ENCODE peak calls at places on chromosomes 6 and 20, in ten cellular contexts. One of them, this sample, is unnamed.

GRCh38 chr6:49151957-49152356 is 311.1 kb downstream of the MMUT start:
- DNase-seq in GM23248: no peak
- DNase-seq in left colon: no peak
- DNase-seq in A172: no peak
- DNase-seq in skeletal muscle cell: no peak
- DNase-seq in activated CD4-positive, alpha-beta T cell treated with anti-CD3 and anti-CD28 coated beads for 24 hours: no peak
- DNase-seq in left cardiac atrium: no peak
- DNase-seq in foreskin keratinocyte: no peak
- DNase-seq in activated naive CD8-positive, alpha-beta T cell treated with anti-CD3 and anti-CD28 coated beads, Interleukin-2, amount 50 U/mL, for 24 hours: no peak
- DNase-seq in fibroblast of pulmonary artery: no peak
- DNase-seq in this sample: no peak

GRCh38 chr6:20582586-20583446 is 48.6 kb downstream of the CDKAL1 start:
- DNase-seq in left cardiac atrium: no peak
- DNase-seq in skeletal muscle cell: no peak
- DNase-seq in fibroblast of pulmonary artery: no peak
- DNase-seq in GM23248: no peak
- DNase-seq in foreskin keratinocyte: no peak
- DNase-seq in left colon: no peak
- DNase-seq in A172: no peak
- DNase-seq in activated naive CD8-positive, alpha-beta T cell treated with anti-CD3 and anti-CD28 coated beads, Interleukin-2, amount 50 U/mL, for 24 hours: no peak
- DNase-seq in activated CD4-positive, alpha-beta T cell treated with anti-CD3 and anti-CD28 coated beads for 24 hours: no peak
- DNase-seq in this sample: no peak

GRCh38 chr20:2521369-2522305 is 12.9 kb upstream of the ZNF343 start:
- DNase-seq in A172: no peak
- DNase-seq in activated naive CD8-positive, alpha-beta T cell treated with anti-CD3 and anti-CD28 coated beads, Interleukin-2, amount 50 U/mL, for 24 hours: peak
- DNase-seq in left colon: no peak
- DNase-seq in activated CD4-positive, alpha-beta T cell treated with anti-CD3 and anti-CD28 coated beads for 24 hours: peak
- DNase-seq in GM23248: peak
- DNase-seq in foreskin keratinocyte: peak
- DNase-seq in skeletal muscle cell: no peak
- DNase-seq in left cardiac atrium: peak
- DNase-seq in fibroblast of pulmonary artery: peak
- DNase-seq in this sample: no peak

GRCh38 chr6:47383360-47383759 is 73.7 kb upstream of the TNFRSF21 start:
- DNase-seq in A172: no peak
- DNase-seq in activated naive CD8-positive, alpha-beta T cell treated with anti-CD3 and anti-CD28 coated beads, Interleukin-2, amount 50 U/mL, for 24 hours: no peak
- DNase-seq in activated CD4-positive, alpha-beta T cell treated with anti-CD3 and anti-CD28 coated beads for 24 hours: no peak
- DNase-seq in skeletal muscle cell: no peak
- DNase-seq in left colon: no peak
- DNase-seq in GM23248: no peak
- DNase-seq in left cardiac atrium: no peak
- DNase-seq in foreskin keratinocyte: no peak
- DNase-seq in fibroblast of pulmonary artery: no peak
- DNase-seq in this sample: no peak

GRCh38 chr6:3403244-3404154 is 53.4 kb downstream of the SLC22A23 start:
- DNase-seq in GM23248: no peak
- DNase-seq in activated CD4-positive, alpha-beta T cell treated with anti-CD3 and anti-CD28 coated beads for 24 hours: no peak
- DNase-seq in fibroblast of pulmonary artery: no peak
- DNase-seq in activated naive CD8-positive, alpha-beta T cell treated with anti-CD3 and anti-CD28 coated beads, Interleukin-2, amount 50 U/mL, for 24 hours: no peak
- DNase-seq in left cardiac atrium: no peak
- DNase-seq in skeletal muscle cell: no peak
- DNase-seq in left colon: peak
- DNase-seq in A172: no peak
- DNase-seq in foreskin keratinocyte: peak
- DNase-seq in this sample: no peak

GRCh38 chr20:22491188-22491500 is 93.2 kb downstream of the FOXA2 start:
- DNase-seq in left colon: no peak
- DNase-seq in fibroblast of pulmonary artery: no peak
- DNase-seq in activated naive CD8-positive, alpha-beta T cell treated with anti-CD3 and anti-CD28 coated beads, Interleukin-2, amount 50 U/mL, for 24 hours: no peak
- DNase-seq in activated CD4-positive, alpha-beta T cell treated with anti-CD3 and anti-CD28 coated beads for 24 hours: no peak
- DNase-seq in A172: no peak
- DNase-seq in foreskin keratinocyte: no peak
- DNase-seq in skeletal muscle cell: no peak
- DNase-seq in left cardiac atrium: no peak
- DNase-seq in GM23248: no peak
- DNase-seq in this sample: no peak

GRCh38 chr6:157563611-157564284 is 182.8 kb downstream of the ZDHHC14 start:
- DNase-seq in fibroblast of pulmonary artery: no peak
- DNase-seq in foreskin keratinocyte: no peak
- DNase-seq in activated CD4-positive, alpha-beta T cell treated with anti-CD3 and anti-CD28 coated beads for 24 hours: no peak
- DNase-seq in left cardiac atrium: no peak
- DNase-seq in skeletal muscle cell: no peak
- DNase-seq in left colon: no peak
- DNase-seq in activated naive CD8-positive, alpha-beta T cell treated with anti-CD3 and anti-CD28 coated beads, Interleukin-2, amount 50 U/mL, for 24 hours: no peak
- DNase-seq in GM23248: no peak
- DNase-seq in A172: no peak
- DNase-seq in this sample: no peak

GRCh38 chr6:106165885-106166485 is 79.8 kb downstream of the PRDM1 start:
- DNase-seq in left colon: no peak
- DNase-seq in activated CD4-positive, alpha-beta T cell treated with anti-CD3 and anti-CD28 coated beads for 24 hours: no peak
- DNase-seq in activated naive CD8-positive, alpha-beta T cell treated with anti-CD3 and anti-CD28 coated beads, Interleukin-2, amount 50 U/mL, for 24 hours: no peak
- DNase-seq in left cardiac atrium: no peak
- DNase-seq in fibroblast of pulmonary artery: no peak
- DNase-seq in GM23248: no peak
- DNase-seq in A172: peak
- DNase-seq in skeletal muscle cell: peak
- DNase-seq in foreskin keratinocyte: peak
- DNase-seq in this sample: no peak

GRCh38 chr6:134176283-134176975 is 124.0 kb upstream of the SLC2A12 start:
- DNase-seq in fibroblast of pulmonary artery: peak
- DNase-seq in A172: no peak
- DNase-seq in left cardiac atrium: peak
- DNase-seq in activated naive CD8-positive, alpha-beta T cell treated with anti-CD3 and anti-CD28 coated beads, Interleukin-2, amount 50 U/mL, for 24 hours: peak
- DNase-seq in GM23248: peak
- DNase-seq in skeletal muscle cell: no peak
- DNase-seq in foreskin keratinocyte: no peak
- DNase-seq in activated CD4-positive, alpha-beta T cell treated with anti-CD3 and anti-CD28 coated beads for 24 hours: no peak
- DNase-seq in left colon: no peak
- DNase-seq in this sample: no peak

GRCh38 chr20:610130-611046 is at the start of gene TCF15:
- DNase-seq in foreskin keratinocyte: no peak
- DNase-seq in left cardiac atrium: peak
- DNase-seq in GM23248: peak
- DNase-seq in left colon: no peak
- DNase-seq in activated naive CD8-positive, alpha-beta T cell treated with anti-CD3 and anti-CD28 coated beads, Interleukin-2, amount 50 U/mL, for 24 hours: peak
- DNase-seq in A172: no peak
- DNase-seq in fibroblast of pulmonary artery: peak
- DNase-seq in activated CD4-positive, alpha-beta T cell treated with anti-CD3 and anti-CD28 coated beads for 24 hours: no peak
- DNase-seq in skeletal muscle cell: no peak
- DNase-seq in this sample: no peak

GRCh38 chr6:111738156-111738555 is 132.5 kb upstream of the TRAF3IP2 start:
- DNase-seq in activated naive CD8-positive, alpha-beta T cell treated with anti-CD3 and anti-CD28 coated beads, Interleukin-2, amount 50 U/mL, for 24 hours: no peak
- DNase-seq in GM23248: no peak
- DNase-seq in A172: no peak
- DNase-seq in activated CD4-positive, alpha-beta T cell treated with anti-CD3 and anti-CD28 coated beads for 24 hours: no peak
- DNase-seq in left cardiac atrium: no peak
- DNase-seq in fibroblast of pulmonary artery: no peak
- DNase-seq in left colon: no peak
- DNase-seq in foreskin keratinocyte: peak
- DNase-seq in skeletal muscle cell: no peak
- DNase-seq in this sample: no peak

GRCh38 chr6:144394209-144394608 is 109.1 kb downstream of the UTRN start:
- DNase-seq in left cardiac atrium: no peak
- DNase-seq in fibroblast of pulmonary artery: no peak
- DNase-seq in skeletal muscle cell: no peak
- DNase-seq in activated naive CD8-positive, alpha-beta T cell treated with anti-CD3 and anti-CD28 coated beads, Interleukin-2, amount 50 U/mL, for 24 hours: no peak
- DNase-seq in foreskin keratinocyte: no peak
- DNase-seq in left colon: no peak
- DNase-seq in GM23248: no peak
- DNase-seq in activated CD4-positive, alpha-beta T cell treated with anti-CD3 and anti-CD28 coated beads for 24 hours: no peak
- DNase-seq in A172: peak
- DNase-seq in this sample: no peak

GRCh38 chr6:11007715-11008608 is 36.1 kb downstream of the ELOVL2 start:
- DNase-seq in GM23248: peak
- DNase-seq in activated CD4-positive, alpha-beta T cell treated with anti-CD3 and anti-CD28 coated beads for 24 hours: no peak
- DNase-seq in skeletal muscle cell: peak
- DNase-seq in left colon: no peak
- DNase-seq in activated naive CD8-positive, alpha-beta T cell treated with anti-CD3 and anti-CD28 coated beads, Interleukin-2, amount 50 U/mL, for 24 hours: no peak
- DNase-seq in left cardiac atrium: no peak
- DNase-seq in A172: peak
- DNase-seq in foreskin keratinocyte: peak
- DNase-seq in fibroblast of pulmonary artery: peak
- DNase-seq in this sample: no peak

GRCh38 chr6:135938588-135939215 is 87.2 kb downstream of the PDE7B start:
- DNase-seq in GM23248: peak
- DNase-seq in activated naive CD8-positive, alpha-beta T cell treated with anti-CD3 and anti-CD28 coated beads, Interleukin-2, amount 50 U/mL, for 24 hours: no peak
- DNase-seq in A172: peak
- DNase-seq in skeletal muscle cell: peak
- DNase-seq in left cardiac atrium: peak
- DNase-seq in activated CD4-positive, alpha-beta T cell treated with anti-CD3 and anti-CD28 coated beads for 24 hours: no peak
- DNase-seq in left colon: no peak
- DNase-seq in foreskin keratinocyte: no peak
- DNase-seq in fibroblast of pulmonary artery: peak
- DNase-seq in this sample: peak

GRCh38 chr6:89853068-89853467 is 23.4 kb downstream of the CASP8AP2 start:
- DNase-seq in skeletal muscle cell: no peak
- DNase-seq in left colon: no peak
- DNase-seq in A172: no peak
- DNase-seq in left cardiac atrium: no peak
- DNase-seq in activated CD4-positive, alpha-beta T cell treated with anti-CD3 and anti-CD28 coated beads for 24 hours: no peak
- DNase-seq in GM23248: peak
- DNase-seq in fibroblast of pulmonary artery: peak
- DNase-seq in foreskin keratinocyte: no peak
- DNase-seq in activated naive CD8-positive, alpha-beta T cell treated with anti-CD3 and anti-CD28 coated beads, Interleukin-2, amount 50 U/mL, for 24 hours: no peak
- DNase-seq in this sample: no peak

GRCh38 chr6:123768939-123769338 is 34.7 kb upstream of the NKAIN2 start:
- DNase-seq in activated naive CD8-positive, alpha-beta T cell treated with anti-CD3 and anti-CD28 coated beads, Interleukin-2, amount 50 U/mL, for 24 hours: no peak
- DNase-seq in skeletal muscle cell: no peak
- DNase-seq in GM23248: no peak
- DNase-seq in left colon: no peak
- DNase-seq in left cardiac atrium: no peak
- DNase-seq in fibroblast of pulmonary artery: no peak
- DNase-seq in activated CD4-positive, alpha-beta T cell treated with anti-CD3 and anti-CD28 coated beads for 24 hours: no peak
- DNase-seq in foreskin keratinocyte: no peak
- DNase-seq in A172: no peak
- DNase-seq in this sample: no peak

GRCh38 chr20:11350126-11351005 is 567.3 kb upstream of the BTBD3 start:
- DNase-seq in activated naive CD8-positive, alpha-beta T cell treated with anti-CD3 and anti-CD28 coated beads, Interleukin-2, amount 50 U/mL, for 24 hours: no peak
- DNase-seq in foreskin keratinocyte: peak
- DNase-seq in left colon: no peak
- DNase-seq in fibroblast of pulmonary artery: peak
- DNase-seq in skeletal muscle cell: peak
- DNase-seq in A172: no peak
- DNase-seq in activated CD4-positive, alpha-beta T cell treated with anti-CD3 and anti-CD28 coated beads for 24 hours: no peak
- DNase-seq in GM23248: peak
- DNase-seq in left cardiac atrium: no peak
- DNase-seq in this sample: no peak

GRCh38 chr6:119736680-119737079 is 387.1 kb upstream of the MAN1A1 start:
- DNase-seq in activated CD4-positive, alpha-beta T cell treated with anti-CD3 and anti-CD28 coated beads for 24 hours: no peak
- DNase-seq in GM23248: no peak
- DNase-seq in left cardiac atrium: no peak
- DNase-seq in left colon: no peak
- DNase-seq in activated naive CD8-positive, alpha-beta T cell treated with anti-CD3 and anti-CD28 coated beads, Interleukin-2, amount 50 U/mL, for 24 hours: no peak
- DNase-seq in A172: no peak
- DNase-seq in foreskin keratinocyte: no peak
- DNase-seq in fibroblast of pulmonary artery: no peak
- DNase-seq in skeletal muscle cell: no peak
- DNase-seq in this sample: no peak

This sample was measured in H4.